ENCODE peak calls at places on chromosomes 5 and 9, in six cellular contexts. B, C, N, K, S and L are unnamed samples.

GRCh38 chr9:35994959-35995358 is 37.0 kb upstream of the OR2S2 start:
- DNase-seq in B (no peak), N (peak; percentile 19), C (no peak), K (no peak), S (no peak), L (no peak)

GRCh38 chr9:15642369-15642962 is 89.6 kb downstream of the CCDC171 start:
- DNase-seq in S (no peak), B (no peak), K (peak; percentile 32), N (peak; percentile 29), C (no peak), L (no peak)

GRCh38 chr9:81396528-81396927 is 292.8 kb downstream of the TLE1 start:
- DNase-seq in K (no peak), N (no peak), B (no peak), C (no peak), S (no peak), L (no peak)

GRCh38 chr5:168642019-168642418 is 62.9 kb upstream of the PANK3 start:
- DNase-seq in N (no peak), S (no peak), B (no peak), K (peak; percentile 62), C (no peak), L (no peak)

GRCh38 chr5:89308606-89309040 is 425.6 kb upstream of the MEF2C start:
- DNase-seq in K (no peak), B (no peak), S (no peak), N (no peak), C (no peak), L (no peak)

GRCh38 chr5:179437341-179438001 is 92.2 kb upstream of the ADAMTS2 start:
- DNase-seq in B (no peak), N (no peak), S (no peak), C (no peak), K (no peak), L (no peak)

GRCh38 chr5:132963175-132964104 is at the start of gene AFF4:
- DNase-seq in N (peak; percentile 98), S (peak; percentile 83), C (peak; percentile 88), K (peak; percentile 95), B (peak; percentile 85), L (peak; percentile 89)

GRCh38 chr9:29285818-29286217 is 1712.5 kb upstream of the C9orf72 start:
- DNase-seq in S (no peak), N (peak; percentile 59), K (no peak), C (no peak), B (no peak), L (no peak)

GRCh38 chr9:17837931-17838330 is 259.1 kb downstream of the SH3GL2 start:
- DNase-seq in C (no peak), S (no peak), K (peak; percentile 1), B (no peak), N (peak; percentile 79), L (no peak)

GRCh38 chr9:278651-279050 is 64.0 kb downstream of the DOCK8 start:
- DNase-seq in S (no peak), C (no peak), B (peak; percentile 56), K (peak; percentile 45), N (no peak), L (peak; percentile 46)

GRCh38 chr5:149656576-149657182 is 73.4 kb upstream of the PPARGC1B start:
- DNase-seq in B (no peak), K (peak; percentile 75), S (no peak), C (peak; percentile 40), N (peak; percentile 82), L (no peak)

GRCh38 chr5:140113699-140114263 is at the start of gene PURA:
- DNase-seq in S (peak; percentile 92), B (peak; percentile 96), K (peak; percentile 94), C (peak; percentile 93), N (peak; percentile 95), L (peak; percentile 97)

GRCh38 chr9:26677965-26678745 is 214.4 kb downstream of the CAAP1 start:
- DNase-seq in K (no peak), B (no peak), N (peak; percentile 68), C (no peak), S (no peak), L (no peak)

GRCh38 chr9:91677354-91677753 is 253.7 kb upstream of the NFIL3 start:
- DNase-seq in S (no peak), N (no peak), B (no peak), K (no peak), C (no peak), L (no peak)

GRCh38 chr9:126058631-126059030 is 268.0 kb upstream of the MVB12B start:
- DNase-seq in S (no peak), B (no peak), K (no peak), C (no peak), N (no peak), L (no peak)

GRCh38 chr9:16247188-16247875 is 623.1 kb downstream of the BNC2 start:
- DNase-seq in C (no peak), S (no peak), K (no peak), N (no peak), B (no peak), L (no peak)

GRCh38 chr5:10886497-10886896 is 125.5 kb upstream of the DAP start:
- DNase-seq in K (no peak), C (no peak), B (no peak), S (no peak), N (no peak), L (no peak)

GRCh38 chr5:125274938-125275759 is 528.7 kb upstream of the ZNF608 start:
- DNase-seq in N (no peak), S (no peak), B (no peak), C (no peak), K (no peak), L (no peak)

GRCh38 chr5:15940905-15941304 is 238.7 kb downstream of the MARCHF11 start:
- DNase-seq in S (no peak), C (no peak), B (no peak), N (no peak), K (no peak), L (no peak)

GRCh38 chr5:173714551-173715428 is 98.3 kb upstream of the BOD1 start:
- DNase-seq in N (no peak), S (no peak), C (no peak), K (no peak), B (no peak), L (no peak)

GRCh38 chr9:4986291-4986690 is 1.2 kb downstream of the JAK2 start:
- DNase-seq in K (peak; percentile 57), S (no peak), N (no peak), C (no peak), B (no peak), L (no peak)

GRCh38 chr5:112004867-112005532 is 248.0 kb upstream of the NREP start:
- DNase-seq in B (no peak), K (no peak), S (no peak), N (no peak), C (no peak), L (no peak)

GRCh38 chr9:121781701-121782464 is 130.4 kb downstream of the DAB2IP start:
- DNase-seq in C (no peak), K (no peak), B (no peak), S (no peak), N (no peak), L (no peak)

GRCh38 chr5:1158647-1159340 is 42.6 kb upstream of the SLC6A19 start:
- DNase-seq in K (no peak), C (no peak), N (no peak), B (no peak), S (no peak), L (no peak)

GRCh38 chr5:180811012-180811622 is 8.5 kb upstream of the MGAT1 start:
- DNase-seq in C (no peak), K (no peak), B (no peak), N (no peak), S (no peak), L (peak; percentile 7)